ENCODE peak calls at places on chromosomes 6 and 20, in eight cellular contexts. Y, H, W, D, P, T, I and Z are unnamed samples.

GRCh38 chr6:63640062-63640461 is 4.5 kb downstream of the PHF3 start:
- DNase-seq in D (no peak), I (no peak), H (no peak), T (peak), W (no peak), Y (no peak), P (peak), Z (no peak)

GRCh38 chr6:129748901-129749748 is 39.1 kb upstream of the ARHGAP18 start:
- DNase-seq in Y (no peak), T (peak), H (peak), D (no peak), W (no peak), I (no peak), P (peak), Z (no peak)

GRCh38 chr6:24719125-24719931 is at the start of gene C6orf62:
- DNase-seq in Y (no peak), W (peak), H (no peak), T (peak), D (peak), I (peak), P (no peak), Z (peak)

GRCh38 chr6:93727447-93727846 is 308.1 kb upstream of the EPHA7 start:
- DNase-seq in H (no peak), D (no peak), T (no peak), Y (no peak), I (no peak), P (peak), W (no peak), Z (no peak)

GRCh38 chr6:135535989-135536414 is 38.5 kb upstream of the AHI1 start:
- DNase-seq in D (peak), W (peak), P (peak), Y (peak), I (peak), T (peak), H (peak), Z (peak)

GRCh38 chr6:90460067-90460466 is 126.8 kb downstream of the MAP3K7 start:
- DNase-seq in I (no peak), D (no peak), T (no peak), H (no peak), P (no peak), W (no peak), Y (no peak), Z (no peak)

GRCh38 chr6:32109114-32109764 is at the start of gene TNXB:
- DNase-seq in P (no peak), D (no peak), Y (no peak), T (no peak), H (no peak), W (no peak), I (peak), Z (no peak)

GRCh38 chr6:123316733-123317323 is 319.9 kb downstream of the TRDN start:
- DNase-seq in T (peak), D (peak), H (no peak), Y (peak), W (peak), I (peak), P (peak), Z (no peak)

GRCh38 chr20:58366016-58366415 is 23.0 kb upstream of the VAPB start:
- DNase-seq in D (peak), W (no peak), H (no peak), I (no peak), Y (no peak), P (no peak), T (no peak), Z (no peak)

GRCh38 chr6:6696867-6697531 is 108.5 kb downstream of the LY86 start:
- DNase-seq in W (peak), T (peak), H (peak), P (peak), I (peak), Y (peak), D (peak), Z (peak)

GRCh38 chr20:31663838-31664695 is 26.4 kb downstream of the COX4I2 start:
- DNase-seq in Y (peak), P (no peak), H (no peak), D (peak), I (peak), T (no peak), W (no peak), Z (no peak)

GRCh38 chr20:60921021-60921622 is 330.9 kb upstream of the CDH4 start:
- DNase-seq in I (peak), W (no peak), T (peak), Y (peak), H (no peak), P (no peak), D (peak), Z (no peak)

GRCh38 chr6:83086751-83087150 is 19.3 kb downstream of the DOP1A start:
- DNase-seq in D (no peak), H (no peak), I (no peak), W (no peak), P (no peak), Y (no peak), T (no peak), Z (no peak)

GRCh38 chr6:164665328-164665727 is 644.1 kb downstream of the C6orf118 start:
- DNase-seq in D (no peak), I (no peak), T (no peak), Y (no peak), P (no peak), H (no peak), W (no peak), Z (no peak)

GRCh38 chr20:50895111-50895830 is 36.0 kb downstream of the ADNP start:
- DNase-seq in H (no peak), Y (peak), T (peak), D (no peak), I (peak), W (no peak), P (no peak), Z (no peak)

GRCh38 chr6:35489995-35490791 is 6.7 kb downstream of the TEAD3 start:
- DNase-seq in P (peak), W (peak), D (peak), T (peak), Y (no peak), H (no peak), I (peak), Z (no peak)

GRCh38 chr20:3245156-3245555 is 6.2 kb upstream of the SLC4A11 start:
- DNase-seq in P (no peak), D (no peak), W (no peak), I (no peak), H (no peak), T (no peak), Y (peak), Z (no peak)
- H2AFZ ChIP-seq in P (no peak), D (no peak), W (no peak), I (no peak), H (no peak), T (no peak), Y (no peak), Z (no peak)

GRCh38 chr6:48147101-48147500 is 36.1 kb upstream of the PTCHD4 start:
- DNase-seq in P (no peak), D (no peak), W (no peak), I (no peak), Y (no peak), T (no peak), H (no peak), Z (no peak)
- H3K4me2 ChIP-seq in P (no peak), D (no peak), W (no peak), I (no peak), Y (no peak), T (no peak), H (no peak), Z (no peak)

GRCh38 chr20:7741866-7742265 is 198.4 kb downstream of the HAO1 start:
- DNase-seq in I (no peak), Y (no peak), D (no peak), H (no peak), T (no peak), P (no peak), W (no peak), Z (no peak)

GRCh38 chr20:7744411-7744810 is 195.8 kb downstream of the HAO1 start:
- DNase-seq in H (no peak), Y (no peak), D (no peak), I (peak), P (peak), W (no peak), T (peak), Z (no peak)

DNA sequence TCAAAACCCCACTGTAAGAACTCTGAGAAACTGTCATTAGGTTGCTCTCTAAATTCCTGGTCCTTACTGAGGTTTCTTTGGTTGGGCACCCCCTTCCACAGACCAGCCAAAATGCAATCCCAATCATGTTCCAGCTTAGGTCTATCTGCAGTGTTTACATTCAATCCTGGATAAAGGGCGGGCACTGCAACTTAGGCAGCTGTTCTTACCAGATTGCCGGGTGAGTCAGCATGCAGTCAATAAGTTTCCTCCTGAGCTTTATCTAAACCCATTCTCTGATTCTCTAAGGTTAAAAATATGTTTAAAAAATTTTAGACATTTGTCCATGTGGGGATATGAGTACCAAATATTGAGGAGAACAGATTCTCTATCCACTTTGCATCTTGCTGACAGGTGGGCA is 197.8 kb downstream of the HAO1 start:
- DNase-seq in D (no peak), Y (no peak), I (peak), W (no peak), P (peak), H (no peak), T (peak), Z (no peak)
- H2AFZ ChIP-seq in D (no peak), Y (no peak), I (no peak), W (no peak), P (no peak), H (no peak), T (no peak), Z (no peak)

DNA sequence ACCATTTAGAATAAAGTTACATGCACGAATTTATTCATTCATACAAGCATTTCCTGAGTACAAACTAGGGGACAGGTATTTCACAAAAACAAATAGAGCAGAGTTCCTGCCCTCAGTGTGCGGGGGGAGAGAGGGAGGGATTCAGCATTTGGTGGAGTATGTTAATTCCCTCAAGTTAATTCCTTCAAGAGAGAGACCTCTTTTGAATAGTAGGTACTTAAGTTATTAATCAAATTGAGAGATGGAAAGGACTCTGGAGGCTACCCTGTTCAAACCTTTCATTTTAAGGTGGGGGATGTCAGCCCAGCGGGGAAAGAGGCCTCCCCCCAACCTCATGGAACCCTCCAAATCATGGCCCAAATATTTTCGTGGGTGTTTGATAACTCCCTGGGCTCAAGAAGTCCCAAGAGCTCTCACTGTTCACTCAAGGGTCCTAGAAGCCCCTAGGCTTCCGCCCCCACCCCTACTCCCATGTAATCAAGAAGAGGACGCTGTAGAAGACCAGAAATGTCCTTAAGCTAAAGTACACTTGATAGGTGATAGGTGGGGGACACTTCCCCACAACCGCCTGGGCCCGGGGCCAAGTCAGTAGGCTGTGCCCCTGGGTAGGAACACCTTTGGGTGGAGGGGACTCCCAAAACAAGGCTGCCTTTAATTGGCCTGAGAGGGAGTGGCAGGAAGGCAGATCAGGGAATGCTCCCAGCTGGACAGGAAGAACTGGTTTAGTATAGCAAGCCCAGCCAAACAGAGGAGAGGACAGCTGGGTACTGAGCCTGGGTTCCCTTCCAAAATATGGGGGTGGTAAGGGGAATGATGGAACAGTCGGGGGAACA is 2.9 kb downstream of the SDC4 start:
- DNase-seq in H (no peak), D (no peak), P (no peak), Y (no peak), W (no peak), I (no peak), T (no peak), Z (peak)
- H3K4me2 ChIP-seq in H (peak), D (peak), P (peak), Y (peak), W (no peak), I (peak), T (peak), Z (peak)

GRCh38 chr6:167825059-167825758 is 1.5 kb upstream of the AFDN start:
- DNase-seq in Y (no peak), P (peak), D (no peak), W (peak), H (no peak), I (peak), T (no peak), Z (no peak)

GRCh38 chr6:167826230-167827061 is at the start of gene AFDN:
- DNase-seq in P (peak), D (peak), T (peak), H (no peak), I (peak), W (peak), Y (no peak), Z (no peak)

GRCh38 chr6:167825759-167826229 is 917 bp upstream of the AFDN start:
- DNase-seq in D (peak), P (no peak), Y (peak), T (no peak), H (peak), W (no peak), I (peak), Z (peak)

GRCh38 chr6:167827062-167827587 is 414 bp downstream of the AFDN start:
- DNase-seq in W (no peak), H (no peak), I (no peak), Y (no peak), P (no peak), T (no peak), D (peak), Z (peak)

DNA sequence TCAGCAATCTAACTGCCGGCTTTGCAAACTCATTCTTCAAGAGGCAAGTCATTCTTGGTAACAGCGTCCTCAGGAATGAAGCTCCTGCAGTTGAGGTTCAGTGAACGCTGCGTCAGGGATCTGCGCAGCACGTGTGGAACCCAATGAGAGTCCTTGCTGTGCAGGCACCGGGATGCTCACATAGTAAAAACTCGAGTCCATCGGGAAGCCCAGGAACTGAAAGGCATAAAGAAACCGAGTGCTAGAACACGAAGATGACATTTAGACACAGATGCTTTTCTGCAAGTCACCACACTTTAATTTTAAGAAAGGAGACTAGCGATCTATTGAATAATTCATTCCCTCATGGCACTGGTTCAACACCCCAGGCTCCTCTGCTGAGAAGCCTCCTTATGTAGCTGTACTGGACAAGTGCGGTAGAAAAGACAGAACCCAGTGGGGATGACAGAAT is 2.1 kb upstream of the AFDN start:
- DNase-seq in I (no peak), T (peak), H (no peak), P (no peak), Y (no peak), D (no peak), W (no peak), Z (no peak)
- H2AFZ ChIP-seq in I (no peak), T (no peak), H (no peak), P (no peak), Y (no peak), D (no peak), W (no peak), Z (no peak)